ENCODE peak calls at places on chromosomes 1 and 21, in four cellular contexts. N, E, B and X are unnamed samples.

GRCh38 chr1:116919802-116920201 is 10.1 kb downstream of the PTGFRN start:
- DNase-seq in E (no peak), N (no peak), B (no peak), X (no peak)

GRCh38 chr1:226438007-226438406 is 30.1 kb upstream of the PARP1 start:
- DNase-seq in E (no peak), B (no peak), N (no peak), X (no peak)

GRCh38 chr1:27934818-27935549 is at the start of gene SMPDL3B:
- DNase-seq in N (no peak), B (peak), E (peak), X (no peak)

GRCh38 chr1:227299688-227300087 is 18.6 kb downstream of the CDC42BPA start:
- DNase-seq in N (no peak), E (no peak), B (no peak), X (no peak)

GRCh38 chr21:36325373-36326010 is 5.5 kb downstream of the MORC3 start:
- DNase-seq in N (no peak), B (no peak), E (no peak), X (no peak)

GRCh38 chr1:12371053-12371452 is 141.2 kb downstream of the VPS13D start:
- DNase-seq in N (no peak), E (no peak), B (no peak), X (no peak)

GRCh38 chr21:17848228-17848627 is 29.1 kb upstream of the C21orf91 start:
- DNase-seq in E (no peak), B (no peak), N (no peak), X (no peak)

GRCh38 chr1:40976952-40977690 is 2.4 kb upstream of the CTPS1 start:
- DNase-seq in N (no peak), B (no peak), E (no peak), X (no peak)

GRCh38 chr1:240111558-240111957 is 19.9 kb downstream of the FMN2 start:
- DNase-seq in N (no peak), B (no peak), E (no peak), X (no peak)

GRCh38 chr1:18211764-18212163 is 104.2 kb downstream of the IGSF21 start:
- DNase-seq in B (no peak), N (no peak), E (no peak), X (no peak)

GRCh38 chr21:33434770-33435360 is 31.7 kb downstream of the IFNGR2 start:
- DNase-seq in N (no peak), B (no peak), E (peak), X (peak)

GRCh38 chr1:67464741-67465140 is 34.5 kb upstream of the SERBP1 start:
- DNase-seq in N (no peak), E (no peak), B (no peak), X (no peak)

GRCh38 chr21:42490735-42491134 is 5.3 kb downstream of the RSPH1 start:
- DNase-seq in B (no peak), N (no peak), E (no peak), X (no peak)

GRCh38 chr1:201568859-201569294 is 29.9 kb downstream of the NAV1 start:
- DNase-seq in E (peak), N (no peak), B (no peak), X (no peak)

GRCh38 chr1:227793948-227794812 is 21.3 kb upstream of the PRSS38 start:
- DNase-seq in N (no peak), B (peak), E (peak), X (peak)

GRCh38 chr1:204108312-204109141 is 35.6 kb downstream of the SOX13 start:
- DNase-seq in B (peak), N (no peak), E (no peak), X (no peak)

GRCh38 chr1:43255438-43256210 is 14.2 kb upstream of the TMEM125 start:
- DNase-seq in E (no peak), N (no peak), B (no peak), X (no peak)

GRCh38 chr1:38779491-38779890 is 80.1 kb downstream of the RRAGC start:
- DNase-seq in E (no peak), N (no peak), B (no peak), X (no peak)

GRCh38 chr21:46136739-46137349 is 18.5 kb downstream of the FTCD start:
- DNase-seq in E (no peak), N (no peak), B (no peak), X (no peak)

GRCh38 chr1:180181048-180181447 is 26.4 kb downstream of the QSOX1 start:
- DNase-seq in B (no peak), N (no peak), E (peak), X (no peak)

DNA sequence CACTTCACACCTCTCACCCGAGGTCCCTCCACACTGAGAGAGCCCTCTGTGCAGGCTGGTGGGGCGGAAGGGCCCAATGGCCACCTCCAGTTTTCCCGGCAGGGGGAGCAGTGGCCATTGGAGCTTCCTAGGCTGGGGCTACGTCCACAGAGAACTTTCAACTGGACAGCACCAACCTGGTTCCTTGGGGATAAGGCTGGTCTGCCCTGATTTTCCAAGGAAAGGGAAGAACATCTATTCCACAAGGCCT is 20.3 kb upstream of the LAPTM5 start:
- DNase-seq in N (no peak), B (no peak), E (no peak), X (no peak)
- TF ChIP-seq CTCF in N (no peak), B (peak), E (no peak), X (no peak)

GRCh38 chr1:223259462-223259861 is 104.5 kb downstream of the SUSD4 start:
- DNase-seq in B (no peak), E (no peak), N (no peak), X (no peak)

GRCh38 chr1:223257856-223258255 is 106.1 kb downstream of the SUSD4 start:
- DNase-seq in N (no peak), E (no peak), B (no peak), X (no peak)

GRCh38 chr1:223253916-223254315 is 110.1 kb downstream of the SUSD4 start:
- DNase-seq in N (no peak), B (no peak), E (no peak), X (no peak)

GRCh38 chr1:223258751-223259177 is 105.2 kb downstream of the SUSD4 start:
- DNase-seq in E (no peak), B (no peak), N (no peak), X (no peak)

DNA sequence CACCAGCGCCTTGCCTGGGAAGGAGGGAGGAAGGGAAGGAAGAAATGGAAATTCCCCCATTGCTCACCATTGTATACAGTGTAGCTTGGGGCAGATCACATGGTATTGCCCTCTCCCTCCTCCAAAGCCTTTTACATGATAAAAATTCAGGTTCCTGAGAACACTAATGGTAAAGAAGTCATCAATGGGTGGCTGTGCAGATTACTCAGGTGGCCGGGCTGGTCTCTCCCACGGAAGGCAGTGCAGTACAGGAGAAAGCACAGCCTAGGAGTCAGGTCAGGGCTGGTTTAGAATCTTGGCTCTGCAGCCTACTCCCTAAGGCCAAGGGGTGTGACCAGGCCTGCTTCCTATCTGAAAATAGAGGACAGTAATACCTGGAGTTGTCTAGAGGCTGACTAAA is 107.9 kb downstream of the SUSD4 start:
- DNase-seq in B (no peak), E (no peak), N (no peak), X (no peak)
- TF ChIP-seq CTCF in B (no peak), E (no peak), N (no peak), X (no peak)

DNA sequence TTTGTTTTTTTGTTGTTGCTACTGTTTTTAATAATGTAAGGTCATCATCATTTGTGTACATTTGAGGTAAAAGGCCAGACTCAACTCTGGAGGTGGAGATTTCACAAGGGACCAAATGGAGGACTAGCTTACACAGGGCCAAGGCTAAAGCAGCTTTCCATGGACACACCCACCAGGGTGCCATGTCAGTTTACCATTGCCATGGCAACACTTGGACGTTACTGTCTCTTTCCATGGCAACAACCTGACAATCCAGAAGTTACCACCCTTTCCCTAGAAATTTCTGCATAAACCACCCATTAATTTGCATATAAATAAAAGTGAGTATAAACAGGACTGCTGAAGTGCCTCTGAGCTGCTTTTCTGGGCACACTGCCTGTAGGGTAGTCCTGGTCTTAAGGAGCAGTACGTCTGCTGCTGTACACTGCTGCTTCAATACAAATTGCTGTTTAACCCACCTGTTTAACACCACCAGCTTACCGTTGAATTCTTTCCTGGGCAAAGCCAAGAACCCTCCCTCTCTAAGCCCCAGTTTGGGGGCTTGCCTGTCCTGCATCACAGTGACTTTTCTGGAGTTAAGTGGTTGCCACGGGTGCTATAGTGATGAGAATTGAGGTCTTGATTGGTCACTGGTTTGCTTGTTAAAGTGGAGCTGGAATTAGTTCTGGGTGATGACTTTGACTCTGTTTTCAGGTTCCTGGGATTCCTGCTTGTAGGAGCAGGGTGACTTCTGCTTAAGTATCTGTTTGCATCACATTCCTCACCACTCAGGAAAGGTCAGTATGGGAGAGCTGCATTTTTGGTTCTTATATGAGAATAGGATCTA is 83.3 kb downstream of the CLDN17 start:
- DNase-seq in E (no peak), N (no peak), B (peak), X (no peak)
- TF ChIP-seq CTCF in E (no peak), N (no peak), B (no peak), X (no peak)

DNA sequence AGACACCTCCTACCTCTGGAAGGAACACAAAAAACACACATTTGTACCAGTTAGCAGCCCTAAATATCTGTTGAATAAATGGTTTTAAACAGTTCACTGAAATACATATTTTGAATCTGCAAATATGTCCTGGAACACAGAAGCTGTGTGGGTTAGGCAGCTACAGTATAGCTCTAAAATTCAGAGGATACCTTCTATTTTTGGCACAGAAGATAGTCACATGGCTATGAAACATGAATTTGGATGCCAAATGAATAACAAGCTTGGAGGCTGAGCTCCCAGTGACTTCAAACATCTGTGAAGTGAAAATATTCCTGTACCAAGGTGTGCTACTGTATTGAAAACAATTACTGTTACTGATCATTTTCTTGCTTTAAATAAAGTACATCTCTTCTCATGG is 391.5 kb upstream of the ADGRL2 start:
- DNase-seq in B (no peak), N (no peak), E (no peak), X (no peak)
- TF ChIP-seq CTCF in B (no peak), N (no peak), E (no peak), X (no peak)

DNA sequence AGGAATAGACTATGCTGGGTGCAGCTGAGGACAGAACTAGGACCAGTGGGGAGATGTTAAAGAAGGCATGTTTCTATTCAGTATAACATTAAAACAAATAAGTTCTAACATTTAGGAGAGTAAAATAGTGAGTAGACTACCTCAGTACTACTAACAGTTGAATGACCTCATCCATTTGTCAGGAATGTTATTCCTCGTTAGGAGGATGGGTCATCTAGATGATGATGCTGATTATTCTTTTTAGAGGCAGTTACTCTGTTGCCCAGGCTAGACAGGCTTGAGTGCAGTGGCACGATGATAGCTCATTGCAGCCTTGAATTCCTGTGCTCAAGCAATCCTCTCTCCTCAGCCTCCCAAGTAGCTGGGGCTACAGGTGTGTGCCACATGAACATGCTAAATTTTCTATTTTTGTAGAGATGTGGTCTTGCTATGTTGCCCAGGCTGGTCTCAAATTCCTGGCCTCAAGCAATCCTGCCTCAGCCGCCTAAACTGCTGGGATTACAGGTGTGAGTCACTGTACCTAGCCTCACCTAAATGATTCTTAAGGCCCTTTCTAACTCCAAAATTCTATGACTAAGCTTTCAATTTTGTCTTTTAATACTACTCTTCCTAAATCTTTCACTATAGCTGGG is 9.3 kb downstream of the EEIG2 start:
- DNase-seq in B (no peak), N (no peak), E (no peak), X (no peak)
- TF ChIP-seq CTCF in B (no peak), N (no peak), E (no peak), X (no peak)

DNA sequence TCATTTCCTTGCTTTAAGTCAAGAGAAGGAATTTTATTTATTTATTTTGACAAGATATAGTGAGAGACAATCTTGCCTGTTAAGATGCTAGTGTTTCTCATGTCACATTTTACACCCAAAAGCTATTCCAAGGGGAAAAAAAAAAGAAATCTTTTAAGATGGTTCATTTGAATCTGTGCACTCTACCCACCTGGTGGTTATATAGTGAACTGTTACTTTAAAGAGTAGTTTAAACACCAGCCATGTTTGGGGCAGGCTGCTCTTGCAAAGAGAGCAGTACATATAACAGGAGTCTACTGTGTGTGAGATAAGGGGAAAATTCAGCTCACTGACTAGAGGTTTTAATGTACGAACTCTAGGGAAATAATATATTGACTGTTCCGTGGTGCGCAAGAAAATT is 3.3 kb upstream of the ELAVL4 start:
- DNase-seq in N (no peak), B (no peak), E (no peak), X (no peak)
- TF ChIP-seq CTCF in N (no peak), B (no peak), E (no peak), X (peak)

GRCh38 chr1:109667452-109668122 is at the start of gene GSTM2:
- DNase-seq in E (peak), B (peak), N (peak), X (peak)
- TF ChIP-seq CTCF in E (no peak), B (no peak), N (no peak), X (no peak)